ENCODE peak calls at places on chromosomes 13 and 19, in nine cellular contexts. M, R, Q, Y, F, D, N, H and B are unnamed samples.

GRCh38 chr13:29589234-29589633 is 6.3 kb downstream of the SLC7A1 start:
- DNase-seq in M (no peak), R (peak; percentile 77), Q (no peak), Y (peak; percentile 66), F (no peak), D (peak; percentile 67), N (peak; percentile 63), H (no peak), B (no peak)

GRCh38 chr19:4970558-4971423 is 1.9 kb downstream of the KDM4B start:
- DNase-seq in M (peak; percentile 5), R (peak; percentile 53), Q (peak; percentile 53), Y (peak; percentile 44), F (peak; percentile 68), D (peak; percentile 44), N (no peak), H (no peak), B (no peak)

GRCh38 chr13:97275265-97275664 is 53.1 kb downstream of the MBNL2 start:
- DNase-seq in M (no peak), R (peak; percentile 90), Q (no peak), Y (peak; percentile 79), F (no peak), D (peak; percentile 92), N (peak; percentile 92), H (no peak), B (no peak)

GRCh38 chr13:23715762-23716235 is 145.6 kb downstream of the TNFRSF19 start:
- DNase-seq in M (no peak), R (peak; percentile 35), Q (no peak), Y (no peak), F (no peak), D (peak; percentile 31), N (no peak), H (no peak), B (no peak)

GRCh38 chr13:91904005-91904404 is 505.6 kb downstream of the GPC5 start:
- DNase-seq in M (no peak), R (no peak), Q (no peak), Y (no peak), F (no peak), D (no peak), N (no peak), H (no peak), B (no peak)

GRCh38 chr19:55406869-55407624 is 541 bp downstream of the UBE2S start:
- DNase-seq in M (no peak), R (peak; percentile 47), Q (peak; percentile 34), Y (no peak), F (peak; percentile 46), D (peak; percentile 55), N (no peak), H (no peak), B (no peak)

GRCh38 chr13:32403108-32403507 is 24.8 kb downstream of the N4BP2L1 start:
- DNase-seq in M (no peak), R (no peak), Q (no peak), Y (no peak), F (no peak), D (no peak), N (no peak), H (no peak), B (no peak)

GRCh38 chr13:32731576-32731975 is 145.3 kb downstream of the PDS5B start:
- DNase-seq in M (no peak), R (peak; percentile 25), Q (no peak), Y (peak; percentile 27), F (no peak), D (peak; percentile 11), N (peak; percentile 57), H (no peak), B (no peak)

GRCh38 chr13:48214519-48215121 is 18.4 kb upstream of the ITM2B start:
- DNase-seq in M (no peak), R (peak; percentile 13), Q (no peak), Y (peak; percentile 57), F (no peak), D (peak; percentile 8), N (no peak), H (no peak), B (no peak)

GRCh38 chr13:84980571-84980970 is 818.6 kb downstream of the SLITRK6 start:
- DNase-seq in M (no peak), R (no peak), Q (no peak), Y (no peak), F (no peak), D (no peak), N (no peak), H (no peak), B (no peak)

GRCh38 chr19:377801-378581 is 31.0 kb downstream of the C2CD4C start:
- DNase-seq in M (no peak), R (no peak), Q (no peak), Y (peak; percentile 6), F (no peak), D (no peak), N (no peak), H (no peak), B (no peak)